ENCODE peak calls at places on chromosomes 1 and 21, in ten cellular contexts. I is colonic mucosa, P is pancreas, W is A549, E is uterus, H is IMR-90, Z is PC-9, A is heart right ventricle, J is OCI-LY7, B is esophagus squamous epithelium. U is an unnamed sample.

GRCh38 chr1:182978158-182978853 is 25.3 kb upstream of the SHCBP1L start:
- DNase-seq in I (no peak), P (no peak), W (no peak), E (no peak), H (no peak), Z (no peak), A (no peak), J (no peak), B (no peak), U (no peak)

GRCh38 chr1:27403065-27403726 is 10.8 kb downstream of the GPR3 start:
- DNase-seq in I (peak; percentile 53), P (no peak), W (no peak), E (peak; percentile 78), H (peak; percentile 42), Z (no peak), A (peak; percentile 73), J (peak; percentile 87), B (no peak), U (no peak)

GRCh38 chr1:46403916-46404315 is 9.8 kb downstream of the FAAH start:
- DNase-seq in I (no peak), P (no peak), W (no peak), E (no peak), H (no peak), Z (no peak), A (no peak), J (no peak), B (no peak), U (no peak)

GRCh38 chr1:30692948-30693301 is 30.5 kb downstream of the MATN1 start:
- DNase-seq in I (no peak), P (peak; percentile 27), W (no peak), E (peak; percentile 13), H (no peak), Z (no peak), A (no peak), J (no peak), B (no peak), U (no peak)

GRCh38 chr1:209576798-209577197 is 6.7 kb upstream of the CAMK1G start:
- DNase-seq in I (peak; percentile 88), P (peak; percentile 93), W (peak; percentile 87), E (peak; percentile 60), H (peak; percentile 58), Z (peak; percentile 80), A (peak; percentile 81), J (peak; percentile 44), B (no peak), U (peak; percentile 73)

GRCh38 chr1:234134878-234135277 is 230.4 kb downstream of the SLC35F3 start:
- DNase-seq in I (no peak), P (no peak), W (no peak), E (no peak), H (no peak), Z (no peak), A (no peak), J (no peak), B (no peak), U (no peak)

GRCh38 chr1:208604295-208604694 is 360.1 kb upstream of the PLXNA2 start:
- DNase-seq in I (no peak), P (no peak), W (no peak), E (no peak), H (no peak), Z (no peak), A (no peak), J (no peak), B (no peak), U (no peak)

GRCh38 chr21:32569261-32570230 is 15.8 kb downstream of the TCP10L start:
- DNase-seq in I (peak; percentile 83), P (peak; percentile 82), W (peak; percentile 66), E (peak; percentile 84), H (peak; percentile 79), Z (peak; percentile 68), A (peak; percentile 64), J (peak; percentile 80), B (no peak), U (peak; percentile 77)

DNA sequence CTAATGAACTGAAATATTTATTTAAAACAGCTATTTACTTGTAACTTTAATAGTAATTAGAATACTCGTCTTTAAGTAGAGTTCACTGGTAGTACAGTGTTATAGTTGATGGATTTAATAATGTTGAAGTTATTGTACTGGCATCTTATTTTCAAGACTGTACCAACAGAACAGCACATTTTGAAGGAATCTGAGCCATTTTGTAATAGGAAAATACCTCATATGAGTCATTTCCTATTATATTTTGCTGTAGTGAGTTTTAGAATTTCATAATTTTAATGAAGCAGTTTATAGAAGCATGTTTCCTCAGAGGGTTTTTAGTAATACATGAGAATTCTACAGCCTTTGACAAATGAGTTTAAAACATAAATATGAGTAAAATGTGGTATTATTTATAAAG is 258.3 kb downstream of the OLFM3 start:
- DNase-seq in I (no peak), P (no peak), W (no peak), E (no peak), H (peak; percentile 44), Z (no peak), A (no peak), J (no peak), B (no peak), U (no peak)
- H3K27ac ChIP-seq in I (no peak overlapping the region), P (no peak overlapping the region), W (no peak overlapping the region), E (no peak overlapping the region), H (no peak overlapping the region), Z (no peak overlapping the region), A (no peak overlapping the region), J (no peak overlapping the region), B (no peak overlapping the region), U (no peak overlapping the region)

DNA sequence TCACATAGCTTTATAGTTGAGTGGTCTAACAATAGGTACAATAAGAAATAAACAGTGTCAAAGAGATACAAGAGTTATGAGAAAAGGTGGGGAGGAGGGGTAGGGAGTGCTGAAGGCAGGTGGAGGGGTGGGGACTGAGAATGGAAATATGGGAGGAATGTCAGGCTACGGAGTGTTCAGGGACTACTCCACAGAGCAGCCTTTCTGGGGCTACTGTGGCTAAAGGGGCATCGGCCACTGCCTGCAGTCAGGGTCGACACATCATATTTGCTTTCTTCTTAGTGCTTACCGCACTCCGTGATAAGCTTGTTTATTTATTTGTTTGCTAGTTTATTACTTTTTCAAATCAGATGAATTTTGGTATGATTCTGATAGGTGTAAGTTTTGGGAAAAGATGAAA is 34.4 kb upstream of the CRNN start:
- DNase-seq in I (no peak), P (no peak), W (no peak), E (no peak), H (no peak), Z (no peak), A (no peak), J (no peak), B (no peak), U (no peak)
- H3K9me3 ChIP-seq in I (no peaks in the 10 kb centered on the region), P (no peaks in the 10 kb centered on the region), W (no peaks in the 10 kb centered on the region), E (no peaks in the 10 kb centered on the region), H (no peaks in the 10 kb centered on the region), Z (no peaks in the 10 kb centered on the region), A (no peaks in the 10 kb centered on the region), J (no peaks in the 10 kb centered on the region), B (no peaks in the 10 kb centered on the region), U (no peaks in the 10 kb centered on the region)

GRCh38 chr1:227521782-227522181 is 41.6 kb upstream of the ZNF678 start:
- DNase-seq in I (no peak), P (no peak), W (no peak), E (no peak), H (no peak), Z (no peak), A (no peak), J (no peak), B (no peak), U (no peak)
- H3K4me3 ChIP-seq in I (no peak overlapping the region), P (no peak overlapping the region), W (no peak overlapping the region), E (no peak overlapping the region), H (no peak overlapping the region), Z (no peak overlapping the region), A (no peak overlapping the region), J (no peak overlapping the region), B (no peak overlapping the region), U (no peak overlapping the region)

DNA sequence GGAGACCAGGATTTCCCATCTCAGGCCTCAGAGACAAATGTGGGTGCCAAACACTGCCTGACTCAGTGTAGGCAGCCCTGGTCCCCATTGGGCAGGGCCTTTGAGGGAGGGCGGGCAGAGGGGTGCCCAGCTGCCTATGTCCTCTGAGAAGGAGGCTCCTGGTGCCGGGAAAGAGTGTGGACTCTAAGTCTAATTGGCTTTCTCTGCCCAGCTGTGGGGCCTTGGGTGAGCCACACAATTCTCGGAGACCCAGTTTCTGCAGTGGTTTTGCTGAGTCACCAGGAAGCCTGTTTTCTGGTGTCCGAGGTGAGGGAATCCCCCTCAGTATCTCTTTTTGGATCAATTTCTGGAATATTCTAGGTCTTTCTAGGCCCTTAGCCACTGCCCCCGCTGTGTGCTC is 35.3 kb upstream of the ACTL8 start:
- DNase-seq in I (no peak), P (no peak), W (no peak), E (no peak), H (peak; percentile 37), Z (no peak), A (no peak), J (no peak), B (no peak), U (no peak)
- H3K27ac ChIP-seq in I (no peak overlapping the region), P (no peak overlapping the region), W (peak overlapping the region; percentile 73), E (no peak overlapping the region), H (no peak overlapping the region), Z (no peak overlapping the region), A (no peak overlapping the region), J (no peak overlapping the region), B (no peak overlapping the region), U (no peak overlapping the region)

GRCh38 chr1:49842596-49842995 is 181.2 kb downstream of the AGBL4 start:
- DNase-seq in I (no peak), P (no peak), W (no peak), E (no peak), H (no peak), Z (no peak), A (no peak), J (no peak), B (no peak), U (no peak)
- H3K9me3 ChIP-seq in I (no peaks in the 10 kb centered on the region), P (no peaks in the 10 kb centered on the region), W (no peaks in the 10 kb centered on the region), E (no peaks in the 10 kb centered on the region), H (peaks cover 37% of the 10 kb centered on the region), Z (no peaks in the 10 kb centered on the region), A (peaks cover 69% of the 10 kb centered on the region), J (no peaks in the 10 kb centered on the region), B (peaks cover 8% of the 10 kb centered on the region), U (peaks cover 4% of the 10 kb centered on the region)

DNA sequence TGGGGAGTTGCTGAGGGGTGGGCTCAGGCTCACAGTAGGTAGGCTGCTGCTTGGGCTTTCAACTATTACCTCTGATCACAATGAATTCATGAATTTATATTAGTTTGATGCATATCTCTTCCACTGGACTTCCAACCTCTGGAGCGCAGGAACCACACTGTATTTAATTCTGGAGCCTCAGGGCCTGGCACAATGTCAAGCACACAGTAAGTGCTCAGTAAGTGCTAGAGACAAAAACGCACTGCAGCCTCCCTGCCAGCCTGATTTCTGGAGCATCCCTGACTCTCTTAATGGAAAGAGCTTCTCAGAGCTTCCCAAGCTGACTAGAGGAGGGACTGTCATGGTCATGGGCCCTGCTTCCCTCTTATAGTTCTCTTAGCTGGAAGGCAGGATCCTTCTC is 33.8 kb downstream of the NUAK2 start:
- DNase-seq in I (no peak), P (no peak), W (no peak), E (no peak), H (no peak), Z (no peak), A (no peak), J (no peak), B (no peak), U (no peak)
- H3K4me3 ChIP-seq in I (no peak overlapping the region), P (no peak overlapping the region), W (no peak overlapping the region), E (no peak overlapping the region), H (no peak overlapping the region), Z (no peak overlapping the region), A (no peak overlapping the region), J (peak overlapping the region; percentile 44), B (no peak overlapping the region), U (no peak overlapping the region)

DNA sequence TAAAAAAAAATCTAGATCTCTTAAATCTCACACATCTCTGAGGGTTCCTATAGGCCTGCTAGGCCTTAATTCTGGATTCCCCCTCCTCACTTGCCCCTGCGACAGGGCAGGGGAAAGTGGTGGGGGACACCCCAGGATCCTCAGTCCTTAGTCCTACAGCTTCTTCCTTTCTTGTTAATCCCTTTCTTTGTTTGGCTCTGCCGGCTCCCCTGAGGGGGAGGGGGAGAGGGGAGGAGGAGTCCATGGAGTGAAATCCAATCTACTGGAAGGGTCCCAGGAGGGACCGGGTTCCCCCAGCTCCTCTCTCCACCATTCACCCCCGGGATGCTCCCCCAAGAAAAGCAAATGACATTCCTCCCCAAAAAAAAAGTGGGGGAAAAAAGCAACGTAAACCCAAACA is 8.5 kb downstream of the MEX3A start:
- DNase-seq in I (no peak), P (no peak), W (no peak), E (no peak), H (no peak), Z (no peak), A (no peak), J (no peak), B (no peak), U (no peak)
- H3K27ac ChIP-seq in I (no peak overlapping the region), P (no peak overlapping the region), W (no peak overlapping the region), E (no peak overlapping the region), H (peak overlapping the region; percentile 65), Z (no peak overlapping the region), A (no peak overlapping the region), J (no peak overlapping the region), B (no peak overlapping the region), U (no peak overlapping the region)